ENCODE peak calls at places on chromosomes 12 and 14, in eight cellular contexts. O, A, R, V, S, W, Y and H are unnamed samples.

GRCh38 chr12:127308148-127308547 is 958.8 kb upstream of the TMEM132C start:
- DNase-seq in O (no peak), A (no peak), R (no peak), V (no peak), S (no peak), W (no peak), Y (no peak), H (no peak)

GRCh38 chr14:58460772-58461171 is 33.3 kb downstream of the KIAA0586 start:
- DNase-seq in O (no peak), A (no peak), R (no peak), V (no peak), S (no peak), W (no peak), Y (no peak), H (no peak)

GRCh38 chr14:99281396-99281795 is 9.4 kb upstream of the BCL11B start:
- DNase-seq in O (no peak), A (no peak), R (no peak), V (no peak), S (no peak), W (no peak), Y (no peak), H (no peak)

GRCh38 chr14:61244051-61244450 is 37.1 kb downstream of the TMEM30B start:
- DNase-seq in O (no peak), A (no peak), R (no peak), V (no peak), S (no peak), W (no peak), Y (no peak), H (no peak)

GRCh38 chr14:103315368-103315911 is 18.6 kb upstream of the EIF5 start:
- DNase-seq in O (peak; percentile 94), A (peak; percentile 12), R (no peak), V (no peak), S (no peak), W (no peak), Y (no peak), H (peak; percentile 12)

GRCh38 chr12:45586486-45586885 is 143.0 kb upstream of the ARID2 start:
- DNase-seq in O (no peak), A (no peak), R (no peak), V (no peak), S (peak; percentile 18), W (no peak), Y (no peak), H (no peak)

GRCh38 chr14:92945959-92946846 is 23.3 kb downstream of the CHGA start:
- DNase-seq in O (peak; percentile 70), A (no peak), R (peak; percentile 74), V (no peak), S (peak; percentile 88), W (no peak), Y (peak; percentile 91), H (peak; percentile 76)

GRCh38 chr12:123949118-123949774 is 23.4 kb downstream of the CCDC92 start:
- DNase-seq in O (no peak), A (no peak), R (no peak), V (no peak), S (no peak), W (no peak), Y (no peak), H (no peak)

GRCh38 chr12:5480953-5481300 is 49.0 kb downstream of the NTF3 start:
- DNase-seq in O (no peak), A (no peak), R (no peak), V (no peak), S (no peak), W (no peak), Y (no peak), H (peak; percentile 15)

GRCh38 chr12:19915392-19916192 is 452.7 kb upstream of the PDE3A start:
- DNase-seq in O (peak; percentile 78), A (no peak), R (no peak), V (no peak), S (no peak), W (no peak), Y (peak; percentile 60), H (peak; percentile 67)

GRCh38 chr12:87439990-87440827 is 589.0 kb downstream of the C12orf50 start:
- DNase-seq in O (peak; percentile 87), A (no peak), R (peak; percentile 71), V (no peak), S (peak; percentile 65), W (no peak), Y (peak; percentile 94), H (peak; percentile 79)

GRCh38 chr14:54083549-54084239 is 127.1 kb upstream of the BMP4 start:
- DNase-seq in O (no peak), A (no peak), R (no peak), V (no peak), S (no peak), W (no peak), Y (no peak), H (no peak)

GRCh38 chr14:104563191-104563741 is 16.3 kb upstream of the C14orf180 start:
- DNase-seq in O (no peak), A (no peak), R (no peak), V (no peak), S (no peak), W (no peak), Y (no peak), H (no peak)

GRCh38 chr14:34340226-34340625 is 121.8 kb downstream of the SPTSSA start:
- DNase-seq in O (peak; percentile 49), A (no peak), R (no peak), V (no peak), S (no peak), W (no peak), Y (no peak), H (peak; percentile 78)

GRCh38 chr14:90551070-90551704 is 154.4 kb downstream of the CALM1 start:
- DNase-seq in O (peak; percentile 16), A (no peak), R (no peak), V (no peak), S (no peak), W (no peak), Y (no peak), H (peak; percentile 71)

GRCh38 chr12:2387051-2387834 is 334.5 kb downstream of the CACNA1C start:
- DNase-seq in O (no peak), A (no peak), R (peak; percentile 58), V (no peak), S (no peak), W (no peak), Y (no peak), H (no peak)

GRCh38 chr14:95993768-95994592 is 45.2 kb upstream of the C14orf132 start:
- DNase-seq in O (peak; percentile 68), A (no peak), R (no peak), V (peak; percentile 5), S (no peak), W (peak; percentile 40), Y (peak; percentile 52), H (peak; percentile 65)

GRCh38 chr12:120470150-120470817 is 736 bp upstream of the SRSF9 start:
- DNase-seq in O (peak; percentile 31), A (no peak), R (no peak), V (no peak), S (no peak), W (no peak), Y (peak; percentile 46), H (no peak)

GRCh38 chr14:94213021-94213420 is 38.9 kb downstream of the PPP4R4 start:
- DNase-seq in O (peak; percentile 13), A (no peak), R (peak; percentile 4), V (no peak), S (no peak), W (no peak), Y (no peak), H (peak; percentile 4)

GRCh38 chr14:90426031-90426540 is 29.3 kb downstream of the CALM1 start:
- DNase-seq in O (no peak), A (no peak), R (no peak), V (no peak), S (no peak), W (no peak), Y (no peak), H (no peak)

GRCh38 chr12:77648716-77649115 is 182.0 kb upstream of the NAV3 start:
- DNase-seq in O (no peak), A (no peak), R (no peak), V (no peak), S (no peak), W (no peak), Y (no peak), H (no peak)

GRCh38 chr12:44457465-44457864 is 418.6 kb downstream of the NELL2 start:
- DNase-seq in O (no peak), A (no peak), R (no peak), V (no peak), S (no peak), W (no peak), Y (no peak), H (no peak)

GRCh38 chr12:70736775-70737174 is 99.5 kb upstream of the PTPRB start:
- DNase-seq in O (no peak), A (no peak), R (no peak), V (no peak), S (peak; percentile 62), W (no peak), Y (no peak), H (no peak)

GRCh38 chr14:34325493-34325892 is 136.5 kb downstream of the SPTSSA start:
- DNase-seq in O (peak; percentile 40), A (no peak), R (no peak), V (no peak), S (no peak), W (no peak), Y (peak; percentile 16), H (no peak)

GRCh38 chr12:124764451-124764850 is 99.2 kb downstream of the SCARB1 start:
- DNase-seq in O (peak; percentile 88), A (no peak), R (peak; percentile 20), V (no peak), S (peak; percentile 52), W (peak; percentile 55), Y (peak; percentile 88), H (peak; percentile 91)

GRCh38 chr14:71355324-71356201 is 448.3 kb downstream of the PCNX1 start:
- DNase-seq in O (peak; percentile 85), A (no peak), R (peak; percentile 11), V (no peak), S (no peak), W (no peak), Y (no peak), H (peak; percentile 80)

GRCh38 chr12:127998936-127999467 is 268.0 kb upstream of the TMEM132C start:
- DNase-seq in O (no peak), A (no peak), R (peak; percentile 26), V (no peak), S (no peak), W (no peak), Y (no peak), H (no peak)

GRCh38 chr12:96514328-96514727 is 25.0 kb downstream of the CFAP54 start:
- DNase-seq in O (peak; percentile 41), A (no peak), R (no peak), V (peak; percentile 26), S (no peak), W (no peak), Y (no peak), H (peak; percentile 64)

GRCh38 chr12:60935981-60936761 is 1324.0 kb upstream of the USP15 start:
- DNase-seq in O (no peak), A (no peak), R (no peak), V (no peak), S (no peak), W (no peak), Y (peak; percentile 4), H (no peak)

GRCh38 chr14:102822311-102822863 is 45.1 kb downstream of the TRAF3 start:
- DNase-seq in O (no peak), A (no peak), R (no peak), V (no peak), S (no peak), W (no peak), Y (no peak), H (no peak)

GRCh38 chr14:105890474-105891220 is 364.3 kb downstream of the TMEM121 start:
- DNase-seq in O (no peak), A (no peak), R (no peak), V (no peak), S (peak; percentile 5), W (no peak), Y (no peak), H (no peak)

GRCh38 chr14:95313707-95314106 is 6.0 kb downstream of the CLMN start:
- DNase-seq in O (peak; percentile 82), A (peak; percentile 19), R (peak; percentile 17), V (no peak), S (peak; percentile 77), W (no peak), Y (peak; percentile 67), H (peak; percentile 28)

GRCh38 chr12:30286345-30286926 is 409.2 kb downstream of the IPO8 start:
- DNase-seq in O (peak; percentile 70), A (no peak), R (no peak), V (no peak), S (no peak), W (no peak), Y (peak; percentile 27), H (peak; percentile 62)

GRCh38 chr14:97832734-97833133 is 1035.6 kb downstream of the VRK1 start:
- DNase-seq in O (no peak), A (no peak), R (no peak), V (no peak), S (no peak), W (no peak), Y (no peak), H (no peak)